ENCODE peak calls at places on chromosomes 11 and 22, in ten cellular contexts. N is AG04450; H is epithelial cell of esophagus; P is lower leg skin; Z is astrocyte of the spinal cord; Q is NB4; B is CD4-positive, alpha-beta T cell; A is MCF 10A; M is neural crest cell; L is stomach. W is an unnamed sample.

GRCh38 chr11:45654741-45655283 is 10.6 kb downstream of the CHST1 start:
- DNase-seq in N (no peak), H (no peak), P (peak; percentile 59), Z (no peak), Q (no peak), B (no peak), A (no peak), M (no peak), L (no peak), W (no peak)

GRCh38 chr22:17145021-17145680 is 13.9 kb downstream of the HDHD5 start:
- DNase-seq in N (no peak), H (no peak), P (peak; percentile 74), Z (no peak), Q (no peak), B (no peak), A (no peak), M (no peak), L (no peak), W (no peak)

GRCh38 chr11:405976-406795 is 8.6 kb downstream of the SIGIRR start:
- DNase-seq in N (no peak), H (no peak), P (peak; percentile 87), Z (no peak), Q (no peak), B (no peak), A (no peak), M (no peak), L (no peak), W (no peak)

GRCh38 chr22:26357281-26357680 is 71.8 kb upstream of the ASPHD2 start:
- DNase-seq in N (no peak), H (no peak), P (no peak), Z (no peak), Q (no peak), B (no peak), A (no peak), M (no peak), L (no peak), W (no peak)

GRCh38 chr11:120097721-120098385 is 40.1 kb downstream of the TRIM29 start:
- DNase-seq in N (no peak), H (no peak), P (no peak), Z (no peak), Q (no peak), B (no peak), A (no peak), M (no peak), L (no peak), W (no peak)

GRCh38 chr22:40177738-40178416 is at the start of gene TNRC6B:
- DNase-seq in N (peak; percentile 92), H (peak; percentile 96), P (peak; percentile 88), Z (peak; percentile 97), Q (peak; percentile 96), B (peak; percentile 46), A (peak; percentile 98), M (peak; percentile 58), L (peak; percentile 72), W (peak; percentile 48)

GRCh38 chr11:86865436-86865835 is 65.1 kb downstream of the PRSS23 start:
- DNase-seq in N (no peak), H (no peak), P (no peak), Z (no peak), Q (no peak), B (no peak), A (no peak), M (no peak), L (no peak), W (no peak)

GRCh38 chr11:128201006-128201405 is 386.4 kb downstream of the ETS1 start:
- DNase-seq in N (no peak), H (no peak), P (no peak), Z (no peak), Q (no peak), B (no peak), A (no peak), M (no peak), L (no peak), W (no peak)

GRCh38 chr11:15507592-15507991 is 392.9 kb downstream of the INSC start:
- DNase-seq in N (no peak), H (no peak), P (no peak), Z (peak; percentile 23), Q (no peak), B (no peak), A (no peak), M (no peak), L (peak; percentile 49), W (no peak)

GRCh38 chr11:112785104-112785503 is 176.1 kb upstream of the NCAM1 start:
- DNase-seq in N (no peak), H (no peak), P (peak; percentile 82), Z (peak; percentile 13), Q (no peak), B (no peak), A (peak; percentile 51), M (no peak), L (no peak), W (no peak)

GRCh38 chr11:7654094-7654742 is 19.1 kb downstream of the CYB5R2 start:
- DNase-seq in N (no peak), H (no peak), P (peak; percentile 72), Z (no peak), Q (no peak), B (no peak), A (no peak), M (no peak), L (no peak), W (no peak)

GRCh38 chr22:49157529-49158339 is 669.9 kb downstream of the BRD1 start:
- DNase-seq in N (no peak), H (no peak), P (no peak), Z (no peak), Q (no peak), B (no peak), A (no peak), M (no peak), L (no peak), W (no peak)

GRCh38 chr11:102914238-102915043 is 39.7 kb upstream of the MMP12 start:
- DNase-seq in N (peak; percentile 15), H (peak; percentile 57), P (no peak), Z (peak; percentile 55), Q (peak; percentile 32), B (no peak), A (peak; percentile 54), M (no peak), L (no peak), W (no peak)
- TF ChIP-seq CTCF in N (peak; percentile 85), H (peak; percentile 81), P (no peak), Z (peak; percentile 78), Q (peak; percentile 53), B (no peak), A (peak; percentile 61), M (peak; percentile 68), L (peak; percentile 51), W (no peak)

GRCh38 chr22:42702675-42703074 is 18.0 kb downstream of the A4GALT start:
- DNase-seq in N (no peak), H (no peak), P (no peak), Z (no peak), Q (no peak), B (no peak), A (no peak), M (no peak), L (no peak), W (no peak)
- TF ChIP-seq CTCF in N (no peak), H (no peak), P (no peak), Z (no peak), Q (no peak), B (no peak), A (no peak), M (no peak), L (no peak), W (no peak)

GRCh38 chr11:69480547-69481392 is 693 bp upstream of the LINC01488 start:
- DNase-seq in N (no peak), H (no peak), P (no peak), Z (peak; percentile 41), Q (no peak), B (no peak), A (no peak), M (no peak), L (no peak), W (no peak)

GRCh38 chr11:69479591-69480271 is 1.7 kb upstream of the LINC01488 start:
- DNase-seq in N (no peak), H (peak; percentile 54), P (no peak), Z (no peak), Q (no peak), B (no peak), A (no peak), M (no peak), L (peak; percentile 71), W (no peak)

GRCh38 chr11:69482322-69482721 is 859 bp downstream of the LINC01488 start:
- DNase-seq in N (no peak), H (no peak), P (no peak), Z (no peak), Q (no peak), B (no peak), A (no peak), M (no peak), L (no peak), W (no peak)

GRCh38 chr11:69483170-69483569 is 1.7 kb downstream of the LINC01488 start:
- DNase-seq in N (no peak), H (no peak), P (no peak), Z (no peak), Q (no peak), B (no peak), A (no peak), M (no peak), L (no peak), W (no peak)

DNA sequence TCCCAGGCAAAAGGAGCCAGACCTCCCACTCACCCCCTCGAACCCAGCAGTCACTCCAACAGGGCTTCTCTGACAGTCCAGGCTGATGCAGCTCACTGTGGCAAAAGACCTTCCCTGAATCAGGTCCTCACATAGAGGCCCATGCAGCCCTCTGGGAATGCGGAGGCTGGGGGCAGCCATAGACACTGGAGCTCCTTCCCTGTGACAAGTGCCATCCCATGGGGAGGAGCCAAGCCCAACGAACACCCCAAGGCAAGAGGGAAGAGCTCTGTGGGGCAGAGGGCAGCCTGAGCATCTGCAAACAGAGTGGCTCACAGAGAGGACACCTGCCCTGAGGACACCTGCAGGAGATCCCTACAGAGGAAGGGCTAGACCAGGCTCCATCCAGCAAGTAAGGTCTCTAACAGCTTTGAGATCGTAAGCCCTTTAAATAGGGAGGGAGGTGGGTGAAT is at the start of gene LINC01488:
- DNase-seq in N (no peak), H (no peak), P (no peak), Z (no peak), Q (no peak), B (no peak), A (no peak), M (no peak), L (no peak), W (no peak)
- TF ChIP-seq CTCF in N (no peak), H (no peak), P (no peak), Z (no peak), Q (no peak), B (no peak), A (no peak), M (no peak), L (no peak), W (no peak)

DNA sequence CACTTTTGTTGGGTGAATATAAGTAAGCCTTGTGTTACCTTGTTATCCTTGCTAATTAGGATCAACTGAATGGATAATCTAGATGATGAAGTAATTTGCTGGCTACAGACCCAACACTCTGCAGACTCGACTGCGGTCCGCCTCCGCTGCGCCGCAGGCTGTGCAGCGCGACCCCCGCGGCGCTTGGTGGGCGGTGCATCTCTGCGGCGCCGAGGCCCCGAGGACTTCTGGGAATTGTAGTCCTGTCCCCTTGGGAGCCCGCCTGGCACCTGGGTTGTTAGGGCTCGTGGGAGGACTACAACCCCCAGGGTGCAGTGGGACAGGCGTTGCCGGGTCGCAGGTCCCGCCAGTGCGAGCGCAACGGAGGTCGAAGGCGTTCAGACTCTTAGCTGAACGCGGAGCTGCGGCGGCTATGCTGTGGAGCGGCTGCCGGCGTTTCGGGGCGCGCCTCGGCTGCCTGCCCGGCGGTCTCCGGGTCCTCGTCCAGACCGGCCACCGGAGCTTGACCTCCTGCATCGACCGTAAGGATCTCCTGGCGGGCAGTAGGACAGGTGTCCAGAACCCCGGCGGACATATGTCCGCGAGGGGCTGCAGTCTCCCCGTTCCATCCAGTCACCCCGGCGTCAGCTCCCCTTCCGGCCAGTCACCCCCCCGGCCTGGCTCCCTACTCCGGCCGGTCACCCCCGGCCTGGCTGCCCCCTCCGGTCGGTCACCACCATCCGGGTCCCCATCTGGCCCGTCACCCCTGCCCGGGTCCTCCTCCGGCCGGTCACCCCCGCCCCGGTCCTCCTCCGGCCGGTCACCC is at the start of the genes ACAD8 and THYN1:
- DNase-seq in N (peak; percentile 92), H (peak; percentile 98), P (peak; percentile 99), Z (peak; percentile 97), Q (peak; percentile 99), B (peak; percentile 95), A (peak; percentile 97), M (peak; percentile 90), L (peak; percentile 97), W (peak; percentile 86)
- TF ChIP-seq CTCF in N (peak; percentile 26), H (no peak), P (no peak), Z (no peak), Q (no peak), B (peak; percentile 36), A (no peak), M (peak; percentile 19), L (peak; percentile 35), W (no peak)

W was measured in omental fat pad.